ENCODE peak calls at places on chromosomes 5 and 9, in five cellular contexts. O is AG09319, W is choroid plexus epithelial cell, X is endothelial cell, D is endodermal cell. N is an unnamed sample.

GRCh38 chr5:8825161-8825757 is 720.6 kb downstream of the SEMA5A start:
- DNase-seq in O (no peak), W (peak; percentile 44), X (no peak), D (no peak), N (no peak)

GRCh38 chr5:87127426-87127825 is 140.3 kb upstream of the RASA1 start:
- DNase-seq in O (no peak), W (peak; percentile 59), X (no peak), D (no peak), N (no peak)

GRCh38 chr9:38087934-38088925 is 19.2 kb upstream of the SHB start:
- DNase-seq in O (no peak), W (peak; percentile 67), X (peak; percentile 91), D (peak; percentile 96), N (peak; percentile 74)

GRCh38 chr5:157748740-157749461 is 5.4 kb downstream of the LSM11 start:
- DNase-seq in O (no peak), W (peak; percentile 89), X (no peak), D (no peak), N (no peak)

GRCh38 chr9:24059651-24060050 is 233.6 kb upstream of the ELAVL2 start:
- DNase-seq in O (no peak), W (no peak), X (no peak), D (no peak), N (no peak)

GRCh38 chr9:13213337-13213736 is 66.2 kb downstream of the MPDZ start:
- DNase-seq in O (no peak), W (peak; percentile 61), X (no peak), D (no peak), N (no peak)

GRCh38 chr5:122099060-122099790 is 21.2 kb upstream of the LOX start:
- DNase-seq in O (no peak), W (peak; percentile 89), X (no peak), D (peak; percentile 58), N (no peak)

GRCh38 chr5:143105216-143105905 is 298.1 kb downstream of the NR3C1 start:
- DNase-seq in O (no peak), W (no peak), X (no peak), D (no peak), N (no peak)

GRCh38 chr9:105103776-105104175 is 140.7 kb upstream of the SLC44A1 start:
- DNase-seq in O (no peak), W (no peak), X (no peak), D (no peak), N (no peak)

GRCh38 chr9:134671341-134672113 is 29.9 kb downstream of the COL5A1 start:
- DNase-seq in O (no peak), W (peak; percentile 86), X (no peak), D (no peak), N (no peak)

GRCh38 chr5:95900383-95900958 is 61.2 kb downstream of the ELL2 start:
- DNase-seq in O (peak; percentile 61), W (peak; percentile 88), X (no peak), D (no peak), N (no peak)

GRCh38 chr5:64958757-64959391 is 190.1 kb downstream of the CWC27 start:
- DNase-seq in O (peak; percentile 20), W (peak; percentile 73), X (no peak), D (no peak), N (no peak)

GRCh38 chr9:128762664-128763449 is 8.9 kb downstream of the ZER1 start:
- DNase-seq in O (no peak), W (no peak), X (no peak), D (no peak), N (no peak)

GRCh38 chr9:137027369-137028012 is 546 bp downstream of the ABCA2 start:
- DNase-seq in O (no peak), W (no peak), X (no peak), D (peak; percentile 73), N (no peak)

GRCh38 chr9:137028013-137028280 is at the start of gene ABCA2:
- DNase-seq in O (no peak), W (no peak), X (no peak), D (no peak), N (no peak)

GRCh38 chr9:137030006-137030405 is 1.9 kb downstream of the FUT7 start:
- DNase-seq in O (no peak), W (no peak), X (no peak), D (no peak), N (no peak)

GRCh38 chr9:137029058-137029922 is 1.3 kb upstream of the ABCA2 start:
- DNase-seq in O (no peak), W (peak; percentile 57), X (peak; percentile 88), D (peak; percentile 96), N (peak; percentile 86)

DNA sequence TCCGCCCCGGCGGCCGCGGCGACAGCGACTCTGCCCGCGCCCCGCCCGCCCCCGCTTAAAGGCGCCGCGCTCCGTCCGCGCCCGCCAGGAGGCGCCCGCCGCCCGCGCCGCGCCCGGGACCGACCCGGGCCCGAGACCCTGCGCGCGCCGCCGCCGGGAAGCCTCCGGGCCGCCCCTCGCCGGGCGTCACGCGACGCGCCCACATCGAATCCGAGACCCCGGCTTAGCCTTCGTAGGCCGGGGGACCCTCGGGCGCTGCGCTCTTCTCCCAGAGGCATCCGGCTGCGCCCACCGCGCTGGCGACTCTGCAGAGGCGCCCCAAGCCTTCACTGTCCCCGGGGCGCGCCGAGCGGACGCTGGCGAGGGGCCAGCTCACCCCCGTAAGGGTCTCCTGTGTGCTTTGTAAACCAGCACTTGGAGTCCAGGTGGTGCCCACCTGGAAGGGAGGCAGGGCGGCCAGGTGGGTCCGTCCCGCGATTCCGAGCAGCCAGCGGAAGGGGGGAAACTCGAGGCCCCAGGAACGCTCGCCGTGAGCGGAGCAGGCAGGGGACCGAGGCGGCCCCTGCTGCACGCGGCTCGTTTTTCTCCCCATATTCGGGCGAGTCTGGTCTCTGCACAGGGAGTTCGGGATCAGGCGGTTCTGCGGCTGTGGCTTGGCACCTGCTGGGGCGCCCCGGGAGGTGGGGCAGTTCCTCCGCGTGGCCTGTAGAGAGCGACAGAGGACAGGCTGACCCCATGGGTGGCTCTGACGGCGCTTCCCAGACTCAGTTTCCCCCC is 432 bp upstream of the ABCA2 start:
- DNase-seq in O (no peak), W (peak; percentile 35), X (peak; percentile 65), D (peak; percentile 83), N (peak; percentile 84)
- TF ChIP-seq CTCF in O (peak; percentile 34), W (peak; percentile 44), X (no peak), D (peak; percentile 18), N (peak; percentile 53)

DNA sequence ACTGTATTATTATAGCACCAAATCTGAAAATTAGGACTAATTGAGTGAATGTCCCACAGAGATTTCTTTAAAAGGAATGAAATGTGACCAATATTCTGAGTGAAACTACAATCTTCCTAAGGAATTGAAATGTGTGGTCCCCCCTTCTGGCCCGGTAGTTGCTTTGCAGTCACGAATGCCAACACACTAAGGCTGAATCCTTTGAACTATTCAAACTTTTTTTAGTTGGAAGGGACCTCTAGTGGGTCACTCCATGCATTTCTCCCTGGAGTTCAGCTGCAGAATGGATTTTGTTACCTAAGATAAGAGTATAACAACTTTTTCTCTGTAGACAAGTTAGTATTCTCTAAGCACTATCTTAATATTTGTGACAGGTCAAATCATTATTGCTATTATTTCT is 2.8 kb downstream of the CDH6 start:
- DNase-seq in O (peak; percentile 20), W (peak; percentile 58), X (no peak), D (peak; percentile 55), N (no peak)
- TF ChIP-seq CTCF in O (peak; percentile 48), W (peak; percentile 47), X (no peak), D (peak; percentile 75), N (no peak)

DNA sequence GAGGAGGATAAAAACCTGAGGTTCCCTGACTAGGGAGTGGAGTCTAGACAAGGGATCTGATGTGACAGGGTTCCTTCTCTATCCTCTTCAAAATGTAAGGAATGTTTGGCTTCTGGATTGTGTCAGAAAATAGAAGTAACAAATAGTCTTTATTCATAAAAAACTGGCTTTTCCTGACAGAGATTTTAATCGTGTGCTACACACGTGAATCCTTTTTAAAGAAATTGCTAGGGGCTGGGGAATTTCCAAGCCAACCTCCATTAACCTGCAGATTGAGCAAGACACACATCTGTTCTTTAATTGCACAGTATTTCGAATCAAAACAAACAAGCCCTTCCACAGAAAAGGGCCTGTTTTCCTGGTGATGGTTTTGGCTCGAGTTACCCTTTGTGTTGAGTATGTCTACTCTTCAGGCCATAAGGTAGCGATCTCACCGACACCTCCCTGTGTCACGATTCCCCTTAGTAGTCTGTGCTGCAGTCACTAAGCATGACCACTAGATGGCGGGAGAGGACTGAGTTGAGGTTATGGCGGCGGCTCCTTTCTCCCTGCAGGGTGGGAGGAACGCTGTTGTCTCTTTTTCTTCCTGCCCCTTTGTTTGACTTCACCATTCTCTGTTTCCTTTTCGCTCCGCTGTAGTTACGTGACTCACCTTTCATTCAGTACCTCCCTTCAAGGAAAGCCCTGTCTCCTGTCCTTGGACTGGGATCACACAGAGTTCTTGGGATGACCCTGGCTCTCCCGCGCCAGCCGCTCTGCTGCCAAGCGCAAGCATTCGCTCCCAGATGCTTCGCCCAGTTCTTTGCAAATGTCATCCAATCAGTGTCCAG is 137.1 kb upstream of the SLC24A2 start:
- DNase-seq in O (peak; percentile 27), W (peak; percentile 82), X (peak; percentile 86), D (peak; percentile 93), N (peak; percentile 80)
- TF ChIP-seq CTCF in O (no peak), W (peak; percentile 99), X (peak; percentile 95), D (peak; percentile 96), N (peak; percentile 90)

GRCh38 chr9:76219555-76220151 is 174.6 kb downstream of the RFK start:
- DNase-seq in O (no peak), W (peak; percentile 58), X (no peak), D (peak; percentile 62), N (no peak)
- TF ChIP-seq CTCF in O (no peak), W (peak; percentile 72), X (peak; percentile 33), D (peak; percentile 77), N (no peak)

GRCh38 chr5:71569748-71570509 is 17.2 kb upstream of the MCCC2 start:
- DNase-seq in O (no peak), W (no peak), X (no peak), D (no peak), N (no peak)

GRCh38 chr5:71576241-71576640 is 10.9 kb upstream of the MCCC2 start:
- DNase-seq in O (no peak), W (no peak), X (no peak), D (no peak), N (no peak)

GRCh38 chr5:71573611-71574010 is 13.5 kb upstream of the MCCC2 start:
- DNase-seq in O (no peak), W (peak; percentile 4), X (no peak), D (no peak), N (no peak)
- TF ChIP-seq CTCF in O (no peak), W (no peak), X (no peak), D (no peak), N (no peak)

GRCh38 chr9:95481000-95481399 is 35.8 kb downstream of the PTCH1 start:
- DNase-seq in O (no peak), W (no peak), X (no peak), D (no peak), N (peak; percentile 41)
- TF ChIP-seq CTCF in O (no peak), W (no peak), X (no peak), D (no peak), N (no peak)

N was measured in GM13976.